ENCODE peak calls at places on chromosomes 12 and 14, in five cellular contexts. H is LHCN-M2, Q is NCI-H524, K is AG08396, U is choroid plexus epithelial cell. I is an unnamed sample.

GRCh38 chr14:92780865-92781264 is 13.2 kb upstream of the GOLGA5 start:
- DNase-seq in H (no peak), Q (no peak), K (no peak), U (no peak), I (no peak)

GRCh38 chr12:77932216-77932615 is 101.5 kb downstream of the NAV3 start:
- DNase-seq in H (no peak), Q (no peak), K (no peak), U (no peak), I (no peak)

GRCh38 chr12:26939192-26939832 is 1.0 kb downstream of the FGFR1OP2 start:
- DNase-seq in H (no peak), Q (no peak), K (no peak), U (peak), I (no peak)

GRCh38 chr14:76772300-76773187 is 11.3 kb downstream of the VASH1 start:
- DNase-seq in H (no peak), Q (no peak), K (no peak), U (peak), I (no peak)

GRCh38 chr12:92463171-92463570 is 239.6 kb upstream of the PLEKHG7 start:
- DNase-seq in H (no peak), Q (no peak), K (no peak), U (no peak), I (no peak)

GRCh38 chr12:64665506-64665905 is 55.2 kb downstream of the RASSF3 start:
- DNase-seq in H (no peak), Q (no peak), K (no peak), U (peak), I (no peak)

GRCh38 chr14:23559010-23559920 is 3.2 kb downstream of the THTPA start:
- DNase-seq in H (peak), Q (peak), K (peak), U (peak), I (no peak)

GRCh38 chr12:121579190-121579791 is 1.5 kb downstream of the KDM2B start:
- DNase-seq in H (peak), Q (no peak), K (peak), U (no peak), I (no peak)

I was measured in NCI-H187 treated with DMSO at 0.1 percent for 48 hours.